ENCODE peak calls at places on chromosomes 7 and 10, in four cellular contexts. B is GM23248, C is cardiac muscle cell, G is testis. L is an unnamed sample.

GRCh38 chr10:129652021-129652420 is 185.0 kb downstream of the MGMT start:
- DNase-seq in B (no peak), C (no peak), G (no peak), L (no peak)

GRCh38 chr10:80191589-80192270 is 13.6 kb downstream of the ANXA11 start:
- DNase-seq in B (no peak), C (no peak), G (no peak), L (no peak)

GRCh38 chr7:42232275-42232674 is 4.7 kb downstream of the GLI3 start:
- DNase-seq in B (peak), C (peak), G (no peak), L (no peak)

GRCh38 chr7:27395626-27396025 is 153.0 kb downstream of the EVX1 start:
- DNase-seq in B (no peak), C (no peak), G (no peak), L (no peak)

GRCh38 chr10:69232252-69232651 is 12.1 kb downstream of the HKDC1 start:
- DNase-seq in B (peak), C (peak), G (no peak), L (peak)

GRCh38 chr7:20199015-20199737 is 18.0 kb downstream of the MACC1 start:
- DNase-seq in B (peak), C (peak), G (peak), L (no peak)

GRCh38 chr7:44286182-44286617 is 39.2 kb downstream of the CAMK2B start:
- DNase-seq in B (no peak), C (no peak), G (no peak), L (no peak)

GRCh38 chr10:69425513-69426298 is 9.0 kb upstream of the TACR2 start:
- DNase-seq in B (no peak), C (no peak), G (no peak), L (peak)

GRCh38 chr10:100487529-100487928 is 24.7 kb downstream of the WNT8B start:
- DNase-seq in B (no peak), C (no peak), G (no peak), L (no peak)

GRCh38 chr7:46939558-46939957 is 642.4 kb downstream of the TNS3 start:
- DNase-seq in B (no peak), C (no peak), G (no peak), L (no peak)

GRCh38 chr10:71852335-71852937 is 1.4 kb upstream of the PSAP start:
- DNase-seq in B (no peak), C (no peak), G (no peak), L (no peak)

GRCh38 chr7:128793184-128793552 is 1.4 kb downstream of the CCDC136 start:
- DNase-seq in B (no peak), C (no peak), G (no peak), L (no peak)

GRCh38 chr7:128791121-128791967 is 424 bp upstream of the CCDC136 start:
- DNase-seq in B (peak), C (peak), G (peak), L (peak)

GRCh38 chr7:128790297-128791037 is 1.3 kb upstream of the CCDC136 start:
- DNase-seq in B (no peak), C (no peak), G (no peak), L (no peak)

GRCh38 chr7:128792471-128793183 is 859 bp downstream of the CCDC136 start:
- DNase-seq in B (no peak), C (no peak), G (no peak), L (peak)

DNA sequence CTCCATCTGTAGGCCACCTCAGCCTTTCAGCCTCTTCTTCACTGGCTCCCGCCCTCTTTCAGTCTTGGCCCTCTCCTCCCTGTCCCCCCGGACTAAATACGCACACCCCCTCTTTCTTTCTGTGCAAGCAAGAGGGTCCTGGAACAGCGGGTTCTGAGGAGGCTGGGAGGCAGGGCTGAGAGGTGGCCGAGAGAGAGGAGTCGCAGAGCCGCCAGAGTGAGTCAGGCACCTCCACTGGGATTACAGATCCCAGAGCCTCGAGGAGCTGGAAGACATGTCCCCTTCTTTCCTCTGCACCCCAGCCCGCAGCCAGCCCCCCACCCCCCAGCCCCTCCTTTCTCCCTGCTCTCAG is at the start of gene CCDC136:
- DNase-seq in B (peak), C (no peak), G (no peak), L (peak)
- H3K27ac ChIP-seq in B (no peak), C (no peak), G (no peak), L (no peak)

GRCh38 chr7:101612885-101613490 is 16.1 kb downstream of the MYL10 start:
- DNase-seq in B (no peak), C (no peak), G (no peak), L (no peak)

GRCh38 chr7:101617451-101618206 is 11.5 kb downstream of the MYL10 start:
- DNase-seq in B (no peak), C (no peak), G (no peak), L (no peak)

GRCh38 chr7:101615446-101615845 is 13.7 kb downstream of the MYL10 start:
- DNase-seq in B (no peak), C (no peak), G (no peak), L (no peak)

GRCh38 chr7:101614098-101614938 is 14.8 kb downstream of the MYL10 start:
- DNase-seq in B (no peak), C (no peak), G (no peak), L (no peak)

DNA sequence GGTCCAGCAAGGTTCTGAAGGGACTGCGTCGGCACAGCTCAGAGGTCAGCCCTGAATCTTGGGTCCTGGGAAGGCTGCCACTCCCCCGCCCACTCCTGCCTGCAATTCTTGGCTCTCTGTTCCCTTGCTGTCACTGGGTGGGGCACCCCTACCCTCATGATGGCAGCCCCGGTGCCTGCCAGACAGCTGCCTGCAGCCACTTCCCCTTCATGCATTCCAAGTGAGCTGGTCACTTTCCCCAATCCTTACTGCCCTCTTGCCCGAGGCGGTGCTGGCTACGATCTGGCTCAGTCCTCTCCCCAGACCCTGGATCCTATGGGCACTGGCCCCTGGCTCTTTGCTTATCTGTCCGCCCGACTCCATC is 14.2 kb downstream of the MYL10 start:
- DNase-seq in B (peak), C (no peak), G (no peak), L (peak)
- H3K27ac ChIP-seq in B (no peak), C (no peak), G (no peak), L (peak)

GRCh38 chr7:139646566-139646965 is 123.1 kb downstream of the CLEC2L start:
- DNase-seq in B (no peak), C (no peak), G (no peak), L (no peak)
- H3K27ac ChIP-seq in B (no peak), C (no peak), G (no peak), L (no peak)

GRCh38 chr7:1567082-1567771 is 2.6 kb downstream of the PSMG3 start:
- DNase-seq in B (peak), C (no peak), G (no peak), L (no peak)

GRCh38 chr7:1566687-1567081 is 3.1 kb downstream of the PSMG3 start:
- DNase-seq in B (no peak), C (no peak), G (no peak), L (no peak)

GRCh38 chr7:1569016-1569415 is 816 bp downstream of the PSMG3 start:
- DNase-seq in B (peak), C (peak), G (no peak), L (no peak)

GRCh38 chr7:1569440-1569832 is 396 bp downstream of the PSMG3 start:
- DNase-seq in B (no peak), C (no peak), G (no peak), L (no peak)

GRCh38 chr7:1567893-1568292 is 1.9 kb downstream of the PSMG3 start:
- DNase-seq in B (peak), C (no peak), G (no peak), L (no peak)
- H3K27ac ChIP-seq in B (peak), C (no peak), G (no peak), L (no peak)

GRCh38 chr7:3039787-3040186 is 3.9 kb downstream of the CARD11 start:
- DNase-seq in B (no peak), C (no peak), G (no peak), L (no peak)

GRCh38 chr7:3033136-3033535 is 10.5 kb downstream of the CARD11 start:
- DNase-seq in B (no peak), C (no peak), G (no peak), L (no peak)

GRCh38 chr7:3033581-3033980 is 10.1 kb downstream of the CARD11 start:
- DNase-seq in B (no peak), C (no peak), G (no peak), L (no peak)

GRCh38 chr7:3034591-3035150 is 9.0 kb downstream of the CARD11 start:
- DNase-seq in B (no peak), C (no peak), G (no peak), L (no peak)

GRCh38 chr7:3037259-3037658 is 6.4 kb downstream of the CARD11 start:
- DNase-seq in B (no peak), C (no peak), G (no peak), L (no peak)
- H3K27ac ChIP-seq in B (no peak), C (no peak), G (no peak), L (no peak)

GRCh38 chr10:92990615-92991014 is 70.0 kb upstream of the CYP26C1 start:
- DNase-seq in B (peak), C (peak), G (no peak), L (no peak)
- H3K27ac ChIP-seq in B (no peak), C (no peak), G (no peak), L (no peak)

DNA sequence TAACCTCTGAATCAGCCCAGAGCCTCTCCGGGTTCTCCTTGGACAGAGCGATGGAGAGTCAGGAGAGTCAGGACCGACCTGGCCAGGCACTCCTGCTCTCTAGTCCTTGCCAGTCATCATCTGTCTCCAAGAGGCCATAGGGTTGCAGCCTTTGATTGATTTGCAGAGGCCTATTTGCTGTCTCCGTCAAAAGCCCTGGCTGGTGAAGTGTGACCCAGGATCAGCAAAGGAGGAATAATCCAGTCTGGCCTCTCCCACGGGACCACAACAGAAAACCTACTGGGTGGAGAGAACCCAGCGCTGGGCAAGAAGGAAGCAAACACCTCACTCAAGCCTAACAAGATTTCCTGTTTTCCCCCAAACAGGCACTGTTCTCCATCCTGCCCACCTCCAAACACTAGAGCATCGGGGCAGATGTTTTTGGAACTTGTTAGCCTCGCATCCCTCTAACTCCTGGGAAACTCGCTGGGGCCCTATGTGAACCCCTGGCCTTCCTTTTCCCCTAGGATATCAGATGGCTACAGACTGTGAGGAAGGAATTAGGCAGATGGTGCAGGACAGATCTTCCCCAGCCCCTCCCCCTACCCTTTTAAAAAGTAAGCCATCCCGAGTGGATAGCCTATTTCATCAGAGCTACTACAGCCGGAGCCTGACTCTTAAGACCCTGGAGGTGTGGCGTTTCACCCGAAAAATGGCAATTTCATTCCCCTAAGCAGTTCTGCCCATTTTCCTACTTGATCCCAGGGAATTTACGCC is 54.3 kb downstream of the PODXL start:
- DNase-seq in B (no peak), C (no peak), G (no peak), L (no peak)
- H3K27ac ChIP-seq in B (peak), C (peak), G (peak), L (no peak)

GRCh38 chr7:98553666-98554065 is 63.4 kb upstream of the NPTX2 start:
- DNase-seq in B (no peak), C (no peak), G (no peak), L (peak)
- H3K27ac ChIP-seq in B (no peak), C (no peak), G (no peak), L (no peak)

L was measured in SJCRH30.